ENCODE peak calls at places on chromosomes 7 and 10, in ten cellular contexts. One of them, this sample, is unnamed.

GRCh38 chr7:24793982-24794648 is 36.9 kb upstream of the GSDME start:
- DNase-seq in GM23248: no peak
- DNase-seq in MM.1S: no peak
- DNase-seq in mesendoderm: no peak
- DNase-seq in kidney: no peak
- DNase-seq in H9: no peak
- DNase-seq in K562: peak; percentile 25
- DNase-seq in HCT116: no peak
- DNase-seq in neural progenitor cell: no peak
- DNase-seq in PC-3: no peak
- DNase-seq in this sample: no peak

GRCh38 chr10:100510533-100511308 is 8.9 kb downstream of the SEC31B start:
- DNase-seq in GM23248: no peak
- DNase-seq in HCT116: no peak
- DNase-seq in MM.1S: peak; percentile 95
- DNase-seq in PC-3: peak; percentile 34
- DNase-seq in neural progenitor cell: no peak
- DNase-seq in K562: no peak
- DNase-seq in kidney: no peak
- DNase-seq in H9: no peak
- DNase-seq in mesendoderm: no peak
- DNase-seq in this sample: no peak

GRCh38 chr10:32948451-32948850 is 9.6 kb downstream of the ITGB1 start:
- DNase-seq in mesendoderm: peak; percentile 73
- DNase-seq in PC-3: no peak
- DNase-seq in H9: no peak
- DNase-seq in neural progenitor cell: no peak
- DNase-seq in MM.1S: no peak
- DNase-seq in K562: peak; percentile 62
- DNase-seq in kidney: no peak
- DNase-seq in GM23248: no peak
- DNase-seq in HCT116: peak; percentile 64
- DNase-seq in this sample: no peak

GRCh38 chr7:131747625-131748024 is 191.2 kb upstream of the PODXL start:
- DNase-seq in neural progenitor cell: peak; percentile 25
- DNase-seq in kidney: no peak
- DNase-seq in MM.1S: peak; percentile 41
- DNase-seq in H9: peak; percentile 66
- DNase-seq in PC-3: no peak
- DNase-seq in K562: no peak
- DNase-seq in mesendoderm: peak; percentile 55
- DNase-seq in GM23248: no peak
- DNase-seq in HCT116: no peak
- DNase-seq in this sample: no peak

GRCh38 chr7:85469446-85469970 is 282.7 kb upstream of the SEMA3D start:
- DNase-seq in PC-3: no peak
- DNase-seq in HCT116: no peak
- DNase-seq in H9: no peak
- DNase-seq in GM23248: peak; percentile 36
- DNase-seq in neural progenitor cell: no peak
- DNase-seq in mesendoderm: no peak
- DNase-seq in kidney: no peak
- DNase-seq in MM.1S: no peak
- DNase-seq in K562: no peak
- DNase-seq in this sample: no peak

GRCh38 chr7:128192497-128193142 is 48.5 kb upstream of the LEP start:
- DNase-seq in mesendoderm: no peak
- DNase-seq in H9: peak; percentile 39
- DNase-seq in MM.1S: no peak
- DNase-seq in K562: no peak
- DNase-seq in HCT116: no peak
- DNase-seq in GM23248: no peak
- DNase-seq in kidney: no peak
- DNase-seq in neural progenitor cell: no peak
- DNase-seq in PC-3: no peak
- DNase-seq in this sample: no peak

GRCh38 chr7:156504687-156505545 is 135.7 kb upstream of the RNF32 start:
- DNase-seq in K562: no peak
- DNase-seq in mesendoderm: no peak
- DNase-seq in GM23248: no peak
- DNase-seq in PC-3: no peak
- DNase-seq in neural progenitor cell: no peak
- DNase-seq in kidney: peak; percentile 93
- DNase-seq in H9: no peak
- DNase-seq in HCT116: no peak
- DNase-seq in MM.1S: no peak
- DNase-seq in this sample: no peak

GRCh38 chr10:80460399-80461207 is 6.5 kb downstream of the TSPAN14 start:
- DNase-seq in kidney: peak; percentile 89
- DNase-seq in H9: peak; percentile 89
- DNase-seq in PC-3: no peak
- DNase-seq in MM.1S: no peak
- DNase-seq in HCT116: peak; percentile 80
- DNase-seq in mesendoderm: peak; percentile 93
- DNase-seq in K562: peak; percentile 51
- DNase-seq in GM23248: peak; percentile 54
- DNase-seq in neural progenitor cell: peak; percentile 39
- DNase-seq in this sample: peak; percentile 93

GRCh38 chr7:47460251-47460989 is 121.5 kb downstream of the TNS3 start:
- DNase-seq in PC-3: no peak
- DNase-seq in HCT116: no peak
- DNase-seq in kidney: no peak
- DNase-seq in mesendoderm: no peak
- DNase-seq in neural progenitor cell: no peak
- DNase-seq in K562: no peak
- DNase-seq in H9: no peak
- DNase-seq in MM.1S: no peak
- DNase-seq in GM23248: peak; percentile 24
- DNase-seq in this sample: peak; percentile 91

GRCh38 chr7:149771199-149771636 is 2.2 kb downstream of the ZNF467 start:
- DNase-seq in MM.1S: no peak
- DNase-seq in H9: no peak
- DNase-seq in PC-3: peak; percentile 3
- DNase-seq in neural progenitor cell: no peak
- DNase-seq in GM23248: no peak
- DNase-seq in kidney: peak; percentile 79
- DNase-seq in mesendoderm: no peak
- DNase-seq in HCT116: no peak
- DNase-seq in K562: no peak
- DNase-seq in this sample: no peak

GRCh38 chr10:28284126-28284525 is 18.7 kb downstream of the MPP7 start:
- DNase-seq in GM23248: no peak
- DNase-seq in neural progenitor cell: no peak
- DNase-seq in mesendoderm: peak; percentile 58
- DNase-seq in PC-3: peak; percentile 22
- DNase-seq in kidney: no peak
- DNase-seq in HCT116: no peak
- DNase-seq in MM.1S: no peak
- DNase-seq in K562: no peak
- DNase-seq in H9: no peak
- DNase-seq in this sample: no peak

GRCh38 chr10:33134011-33134751 is 176.2 kb upstream of the ITGB1 start:
- DNase-seq in HCT116: peak; percentile 99
- DNase-seq in PC-3: peak; percentile 100
- DNase-seq in neural progenitor cell: no peak
- DNase-seq in kidney: peak; percentile 89
- DNase-seq in K562: no peak
- DNase-seq in GM23248: peak; percentile 95
- DNase-seq in H9: no peak
- DNase-seq in mesendoderm: no peak
- DNase-seq in MM.1S: no peak
- DNase-seq in this sample: peak; percentile 78

GRCh38 chr7:156230576-156230975 is 410.0 kb upstream of the RNF32 start:
- DNase-seq in mesendoderm: no peak
- DNase-seq in kidney: no peak
- DNase-seq in H9: no peak
- DNase-seq in neural progenitor cell: no peak
- DNase-seq in K562: no peak
- DNase-seq in HCT116: no peak
- DNase-seq in MM.1S: no peak
- DNase-seq in GM23248: no peak
- DNase-seq in PC-3: no peak
- DNase-seq in this sample: no peak

GRCh38 chr7:135210818-135211178 is 528 bp downstream of the WDR91 start:
- DNase-seq in GM23248: peak; percentile 52
- DNase-seq in H9: no peak
- DNase-seq in neural progenitor cell: no peak
- DNase-seq in kidney: no peak
- DNase-seq in MM.1S: peak; percentile 34
- DNase-seq in PC-3: peak; percentile 19
- DNase-seq in mesendoderm: peak; percentile 26
- DNase-seq in K562: peak; percentile 45
- DNase-seq in HCT116: no peak
- DNase-seq in this sample: no peak

GRCh38 chr7:41139789-41140188 is 563.1 kb downstream of the INHBA start:
- DNase-seq in mesendoderm: no peak
- DNase-seq in PC-3: no peak
- DNase-seq in neural progenitor cell: no peak
- DNase-seq in K562: no peak
- DNase-seq in HCT116: no peak
- DNase-seq in GM23248: no peak
- DNase-seq in H9: no peak
- DNase-seq in MM.1S: no peak
- DNase-seq in kidney: no peak
- DNase-seq in this sample: no peak
- H3K9ac ChIP-seq in mesendoderm: no peak overlapping the region
- H3K9ac ChIP-seq in PC-3: no peak overlapping the region
- H3K9ac ChIP-seq in neural progenitor cell: no peak overlapping the region
- H3K9ac ChIP-seq in K562: no peak overlapping the region
- H3K9ac ChIP-seq in HCT116: no peak overlapping the region
- H3K9ac ChIP-seq in GM23248: no peak overlapping the region
- H3K9ac ChIP-seq in H9: no peak overlapping the region
- H3K9ac ChIP-seq in MM.1S: no peak overlapping the region
- H3K9ac ChIP-seq in kidney: no peak overlapping the region
- H3K9ac ChIP-seq in this sample: no peak overlapping the region

DNA sequence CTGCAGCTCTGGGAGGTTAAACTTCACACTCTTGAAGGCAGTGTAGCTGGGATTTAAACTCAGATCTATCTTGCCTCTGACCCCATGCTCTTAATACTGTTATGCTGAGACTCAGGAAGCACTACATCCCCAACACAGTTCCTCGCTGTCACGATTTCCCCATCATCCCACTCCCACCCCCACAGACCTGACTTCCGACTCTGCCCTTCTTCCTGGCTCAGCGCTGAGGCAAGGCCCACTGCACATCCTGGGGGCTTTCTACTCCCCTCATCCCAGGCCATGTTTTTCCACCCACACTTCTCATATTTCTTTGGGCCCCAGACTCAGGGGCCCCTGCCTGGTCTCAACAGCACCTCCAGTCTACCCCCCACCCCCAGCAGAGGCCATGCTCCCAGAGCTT is 7.6 kb upstream of the NDST2 start:
- DNase-seq in K562: no peak
- DNase-seq in HCT116: no peak
- DNase-seq in kidney: no peak
- DNase-seq in PC-3: no peak
- DNase-seq in neural progenitor cell: no peak
- DNase-seq in H9: no peak
- DNase-seq in mesendoderm: peak; percentile 35
- DNase-seq in GM23248: no peak
- DNase-seq in MM.1S: no peak
- DNase-seq in this sample: no peak
- H3K9ac ChIP-seq in K562: peak overlapping the region; percentile 76
- H3K9ac ChIP-seq in HCT116: no peak overlapping the region
- H3K9ac ChIP-seq in kidney: no peak overlapping the region
- H3K9ac ChIP-seq in PC-3: no peak overlapping the region
- H3K9ac ChIP-seq in neural progenitor cell: no peak overlapping the region
- H3K9ac ChIP-seq in H9: no peak overlapping the region
- H3K9ac ChIP-seq in mesendoderm: no peak overlapping the region
- H3K9ac ChIP-seq in GM23248: no peak overlapping the region
- H3K9ac ChIP-seq in MM.1S: no peak overlapping the region
- H3K9ac ChIP-seq in this sample: no peak overlapping the region

GRCh38 chr7:22726345-22726848 is 603 bp upstream of the IL6 start:
- DNase-seq in K562: peak; percentile 89
- DNase-seq in MM.1S: peak; percentile 79
- DNase-seq in HCT116: peak; percentile 37
- DNase-seq in PC-3: peak; percentile 84
- DNase-seq in neural progenitor cell: peak; percentile 71
- DNase-seq in mesendoderm: peak; percentile 94
- DNase-seq in kidney: peak; percentile 78
- DNase-seq in GM23248: peak; percentile 91
- DNase-seq in H9: peak; percentile 84
- DNase-seq in this sample: no peak
- H3K9ac ChIP-seq in K562: peak overlapping the region; percentile 33
- H3K9ac ChIP-seq in MM.1S: peak overlapping the region; percentile 0
- H3K9ac ChIP-seq in HCT116: no peak overlapping the region
- H3K9ac ChIP-seq in PC-3: peak overlapping the region; percentile 97
- H3K9ac ChIP-seq in neural progenitor cell: no peak overlapping the region
- H3K9ac ChIP-seq in mesendoderm: peak overlapping the region; percentile 17
- H3K9ac ChIP-seq in kidney: no peak overlapping the region
- H3K9ac ChIP-seq in GM23248: peak overlapping the region; percentile 89
- H3K9ac ChIP-seq in H9: no peak overlapping the region
- H3K9ac ChIP-seq in this sample: no peak overlapping the region

DNA sequence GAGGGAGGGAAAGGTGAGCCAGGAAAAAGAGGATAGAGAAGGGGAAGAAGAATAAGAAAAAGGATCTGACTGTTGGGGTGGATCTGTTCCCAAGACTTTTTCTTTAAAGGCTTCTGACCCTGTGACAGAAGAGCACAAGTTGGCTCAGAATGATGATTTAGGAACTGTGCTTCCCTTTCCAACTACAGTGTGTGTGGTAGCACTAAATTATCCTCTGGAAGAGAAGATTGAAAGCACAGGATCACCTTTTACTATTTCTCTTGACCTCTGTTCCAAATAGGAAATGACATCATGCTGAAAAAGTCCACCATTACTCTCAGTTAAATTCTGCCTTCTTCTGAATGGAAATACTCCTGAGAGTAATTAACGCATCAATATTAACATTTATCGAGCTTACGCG is 47.2 kb downstream of the VAX1 start:
- DNase-seq in MM.1S: no peak
- DNase-seq in mesendoderm: no peak
- DNase-seq in neural progenitor cell: no peak
- DNase-seq in K562: no peak
- DNase-seq in HCT116: no peak
- DNase-seq in PC-3: no peak
- DNase-seq in GM23248: no peak
- DNase-seq in kidney: no peak
- DNase-seq in H9: no peak
- DNase-seq in this sample: no peak
- H3K9ac ChIP-seq in MM.1S: no peak overlapping the region
- H3K9ac ChIP-seq in mesendoderm: no peak overlapping the region
- H3K9ac ChIP-seq in neural progenitor cell: no peak overlapping the region
- H3K9ac ChIP-seq in K562: no peak overlapping the region
- H3K9ac ChIP-seq in HCT116: no peak overlapping the region
- H3K9ac ChIP-seq in PC-3: no peak overlapping the region
- H3K9ac ChIP-seq in GM23248: no peak overlapping the region
- H3K9ac ChIP-seq in kidney: no peak overlapping the region
- H3K9ac ChIP-seq in H9: no peak overlapping the region
- H3K9ac ChIP-seq in this sample: no peak overlapping the region

This sample was measured in colonic mucosa.